ENCODE peak calls at places on chromosome 21, in four cellular contexts. One of them, this sample, is unnamed.

GRCh38 chr21:14484188-14485009 is 61.7 kb downstream of the SAMSN1 start:
- DNase-seq in mammary epithelial cell: no peak
- DNase-seq in esophagus muscularis mucosa: no peak
- DNase-seq in CD4-positive, alpha-beta T cell: no peak
- DNase-seq in this sample: no peak

GRCh38 chr21:36113647-36114428 is 21.0 kb upstream of the CBR3 start:
- DNase-seq in mammary epithelial cell: no peak
- DNase-seq in esophagus muscularis mucosa: no peak
- DNase-seq in CD4-positive, alpha-beta T cell: peak; percentile 18
- DNase-seq in this sample: peak; percentile 90

GRCh38 chr21:18387994-18388393 is 15.6 kb downstream of the TMPRSS15 start:
- DNase-seq in mammary epithelial cell: no peak
- DNase-seq in esophagus muscularis mucosa: no peak
- DNase-seq in CD4-positive, alpha-beta T cell: no peak
- DNase-seq in this sample: no peak

GRCh38 chr21:37367758-37368535 is 1.4 kb downstream of the DYRK1A start:
- DNase-seq in mammary epithelial cell: peak; percentile 31
- DNase-seq in esophagus muscularis mucosa: no peak
- DNase-seq in CD4-positive, alpha-beta T cell: peak; percentile 10
- DNase-seq in this sample: peak; percentile 56

GRCh38 chr21:37531402-37532042 is 164.9 kb downstream of the DYRK1A start:
- DNase-seq in mammary epithelial cell: no peak
- DNase-seq in esophagus muscularis mucosa: peak; percentile 64
- DNase-seq in CD4-positive, alpha-beta T cell: no peak
- DNase-seq in this sample: no peak

GRCh38 chr21:15437873-15438272 is 291.9 kb upstream of the USP25 start:
- DNase-seq in mammary epithelial cell: peak; percentile 84
- DNase-seq in esophagus muscularis mucosa: no peak
- DNase-seq in CD4-positive, alpha-beta T cell: no peak
- DNase-seq in this sample: no peak

GRCh38 chr21:31326478-31327247 is 17.4 kb downstream of the TIAM1 start:
- DNase-seq in mammary epithelial cell: no peak
- DNase-seq in esophagus muscularis mucosa: no peak
- DNase-seq in CD4-positive, alpha-beta T cell: peak; percentile 8
- DNase-seq in this sample: no peak

GRCh38 chr21:29074783-29075182 is 1.3 kb upstream of the CCT8 start:
- DNase-seq in mammary epithelial cell: no peak
- DNase-seq in esophagus muscularis mucosa: no peak
- DNase-seq in CD4-positive, alpha-beta T cell: no peak
- DNase-seq in this sample: no peak

GRCh38 chr21:8993284-8993942 is 1528.0 kb upstream of the TPTE start:
- DNase-seq in mammary epithelial cell: no peak
- DNase-seq in esophagus muscularis mucosa: peak; percentile 60
- DNase-seq in CD4-positive, alpha-beta T cell: no peak
- DNase-seq in this sample: no peak

DNA sequence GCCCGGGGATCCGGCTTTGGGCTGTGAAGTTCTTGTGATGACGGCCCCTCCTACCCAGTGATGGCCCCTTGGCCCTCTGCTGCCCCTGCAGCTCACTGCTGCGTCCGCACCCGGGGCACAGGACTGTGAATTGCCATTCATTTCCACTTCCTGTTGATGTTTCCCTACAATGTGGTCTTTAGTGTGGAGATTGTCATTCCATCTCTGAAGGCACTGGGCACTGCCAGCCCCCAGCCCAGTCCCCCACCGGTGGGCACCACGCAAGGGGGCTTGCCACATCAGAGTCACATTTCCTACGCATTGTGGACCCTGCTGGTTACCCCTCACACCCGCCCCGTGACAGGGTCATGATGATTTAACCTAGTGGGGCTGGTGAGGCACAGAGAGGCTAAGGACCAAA is 2.5 kb upstream of the MX2 start:
- DNase-seq in mammary epithelial cell: no peak
- DNase-seq in esophagus muscularis mucosa: no peak
- DNase-seq in CD4-positive, alpha-beta T cell: no peak
- DNase-seq in this sample: no peak
- TF ChIP-seq CTCF in mammary epithelial cell: no peak
- TF ChIP-seq CTCF in esophagus muscularis mucosa: no peak
- TF ChIP-seq CTCF in CD4-positive, alpha-beta T cell: no peak
- TF ChIP-seq CTCF in this sample: no peak

DNA sequence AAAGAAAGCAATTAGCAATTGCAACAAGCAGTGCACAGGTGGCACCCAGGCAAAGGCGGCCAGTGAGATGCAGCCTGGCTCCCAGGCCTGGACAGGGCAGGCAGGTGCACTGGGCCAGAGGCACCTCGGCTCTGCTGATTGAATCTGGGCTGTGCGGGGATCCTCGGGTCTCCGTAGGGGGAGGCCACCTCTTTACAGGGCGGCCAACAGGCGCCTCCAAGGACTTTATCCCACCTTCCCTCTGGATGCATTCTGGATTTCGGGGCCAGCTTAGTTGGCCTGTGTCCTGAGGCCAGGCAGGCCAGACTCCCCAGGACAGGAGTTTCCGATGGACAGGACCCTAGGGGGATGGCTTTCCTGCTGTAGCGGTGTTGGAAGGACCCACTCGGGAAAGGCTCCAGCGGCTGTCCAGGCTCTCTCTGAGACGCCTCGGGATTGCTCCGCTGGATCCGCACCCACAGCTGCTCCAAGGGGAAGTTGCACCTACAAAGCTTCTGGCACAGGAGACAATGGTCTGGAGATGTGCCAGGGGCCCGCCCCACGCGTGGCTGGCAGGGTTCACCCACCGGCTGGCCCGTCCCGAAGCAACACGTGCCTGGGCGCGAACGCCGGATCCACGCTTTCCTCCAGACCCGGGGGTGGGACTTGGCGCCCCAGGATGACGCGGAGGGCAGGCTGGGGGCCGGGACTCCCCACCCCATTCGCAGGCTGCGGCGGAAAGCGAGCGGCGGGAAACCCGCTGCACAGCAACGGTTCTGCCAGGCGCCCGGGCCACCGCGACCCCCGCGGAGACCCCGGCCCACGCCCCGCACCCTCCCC is 810 bp downstream of the SLC19A1 start:
- DNase-seq in mammary epithelial cell: peak; percentile 39
- DNase-seq in esophagus muscularis mucosa: no peak
- DNase-seq in CD4-positive, alpha-beta T cell: peak; percentile 77
- DNase-seq in this sample: peak; percentile 80
- H3K27ac ChIP-seq in mammary epithelial cell: no peak overlapping the region
- H3K27ac ChIP-seq in esophagus muscularis mucosa: peak overlapping the region; percentile 78
- H3K27ac ChIP-seq in CD4-positive, alpha-beta T cell: no peak overlapping the region
- H3K27ac ChIP-seq in this sample: no peak overlapping the region

GRCh38 chr21:16942703-16943102 is 570.1 kb upstream of the CXADR start:
- DNase-seq in mammary epithelial cell: peak; percentile 8
- DNase-seq in esophagus muscularis mucosa: no peak
- DNase-seq in CD4-positive, alpha-beta T cell: no peak
- DNase-seq in this sample: no peak
- TF ChIP-seq CTCF in mammary epithelial cell: no peak
- TF ChIP-seq CTCF in esophagus muscularis mucosa: no peak
- TF ChIP-seq CTCF in CD4-positive, alpha-beta T cell: no peak
- TF ChIP-seq CTCF in this sample: no peak

GRCh38 chr21:33199516-33200217 is 30.1 kb upstream of the IFNAR2 start:
- DNase-seq in mammary epithelial cell: peak; percentile 86
- DNase-seq in esophagus muscularis mucosa: peak; percentile 95
- DNase-seq in CD4-positive, alpha-beta T cell: peak; percentile 63
- DNase-seq in this sample: peak; percentile 90

GRCh38 chr21:33201945-33202344 is 27.8 kb upstream of the IFNAR2 start:
- DNase-seq in mammary epithelial cell: no peak
- DNase-seq in esophagus muscularis mucosa: peak; percentile 53
- DNase-seq in CD4-positive, alpha-beta T cell: no peak
- DNase-seq in this sample: peak; percentile 36

GRCh38 chr21:33197546-33197945 is 32.2 kb upstream of the IFNAR2 start:
- DNase-seq in mammary epithelial cell: no peak
- DNase-seq in esophagus muscularis mucosa: no peak
- DNase-seq in CD4-positive, alpha-beta T cell: no peak
- DNase-seq in this sample: no peak

GRCh38 chr21:33196956-33197374 is 32.8 kb upstream of the IFNAR2 start:
- DNase-seq in mammary epithelial cell: peak; percentile 35
- DNase-seq in esophagus muscularis mucosa: no peak
- DNase-seq in CD4-positive, alpha-beta T cell: peak; percentile 28
- DNase-seq in this sample: peak; percentile 60

DNA sequence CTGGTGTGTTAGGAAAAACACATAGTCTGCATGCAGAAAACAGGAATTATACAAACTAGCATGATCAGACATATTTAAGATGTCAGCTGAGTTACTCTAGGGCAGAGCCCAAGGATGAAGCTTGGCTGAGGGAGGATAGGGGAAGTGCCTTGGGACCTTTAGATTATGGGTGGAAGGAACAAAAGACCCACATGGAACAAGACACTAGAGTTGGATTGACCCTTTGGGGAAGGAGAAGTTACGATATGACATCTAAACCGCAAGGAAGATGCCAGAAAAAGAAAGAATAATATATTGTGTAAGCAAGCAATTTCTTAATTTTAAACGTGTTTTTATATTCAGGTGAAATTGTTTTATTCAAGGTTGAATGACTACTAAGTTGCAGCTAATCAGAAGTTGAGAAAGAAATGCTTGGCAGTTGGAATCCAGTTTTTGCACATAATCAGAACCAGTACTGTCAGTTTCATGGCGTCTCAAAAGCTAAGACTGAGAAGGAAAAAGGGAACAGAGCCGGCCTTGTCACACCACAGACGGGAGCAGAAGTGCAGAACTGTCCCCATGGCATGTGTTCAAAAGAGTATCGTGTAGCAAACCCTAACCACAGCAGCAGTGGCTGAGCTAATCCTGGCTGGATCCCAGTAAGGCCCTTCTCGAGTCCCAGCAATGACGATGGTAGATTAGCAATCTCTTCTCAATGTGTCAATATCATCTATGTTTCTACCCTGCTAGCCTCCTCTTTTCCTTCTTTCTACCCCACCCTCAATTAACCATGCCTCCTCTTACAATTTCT is 31.2 kb upstream of the IFNAR2 start:
- DNase-seq in mammary epithelial cell: no peak
- DNase-seq in esophagus muscularis mucosa: no peak
- DNase-seq in CD4-positive, alpha-beta T cell: no peak
- DNase-seq in this sample: no peak
- H3K27ac ChIP-seq in mammary epithelial cell: no peak overlapping the region
- H3K27ac ChIP-seq in esophagus muscularis mucosa: peak overlapping the region; percentile 18
- H3K27ac ChIP-seq in CD4-positive, alpha-beta T cell: no peak overlapping the region
- H3K27ac ChIP-seq in this sample: no peak overlapping the region

GRCh38 chr21:26912466-26912865 is 54.4 kb downstream of the ADAMTS5 start:
- DNase-seq in mammary epithelial cell: no peak
- DNase-seq in esophagus muscularis mucosa: no peak
- DNase-seq in CD4-positive, alpha-beta T cell: no peak
- DNase-seq in this sample: no peak

GRCh38 chr21:26909972-26910371 is 56.9 kb downstream of the ADAMTS5 start:
- DNase-seq in mammary epithelial cell: no peak
- DNase-seq in esophagus muscularis mucosa: no peak
- DNase-seq in CD4-positive, alpha-beta T cell: no peak
- DNase-seq in this sample: no peak
- TF ChIP-seq CTCF in mammary epithelial cell: peak; percentile 14
- TF ChIP-seq CTCF in esophagus muscularis mucosa: no peak
- TF ChIP-seq CTCF in CD4-positive, alpha-beta T cell: no peak
- TF ChIP-seq CTCF in this sample: no peak

GRCh38 chr21:43924421-43925095 is 59.5 kb downstream of the AGPAT3 start:
- DNase-seq in mammary epithelial cell: no peak
- DNase-seq in esophagus muscularis mucosa: no peak
- DNase-seq in CD4-positive, alpha-beta T cell: no peak
- DNase-seq in this sample: no peak
- H3K27ac ChIP-seq in mammary epithelial cell: no peak overlapping the region
- H3K27ac ChIP-seq in esophagus muscularis mucosa: no peak overlapping the region
- H3K27ac ChIP-seq in CD4-positive, alpha-beta T cell: no peak overlapping the region
- H3K27ac ChIP-seq in this sample: no peak overlapping the region